ENCODE peak calls at places on chromosomes 1 and 21, in ten cellular contexts. R is cardiac muscle cell; M is endothelial cell; P is GM12865; G is CD4-positive, alpha-beta T cell; O is HepG2; E is brain microvascular endothelial cell; W is lung; F is epithelial cell of esophagus; X is psoas muscle. S is an unnamed sample.

GRCh38 chr1:39380036-39380435 is 111.4 kb upstream of the BMP8A start:
- DNase-seq in R (no peak), M (no peak), P (no peak), G (no peak), O (no peak), E (no peak), W (no peak), F (no peak), X (no peak), S (no peak)

GRCh38 chr1:244209955-244210354 is 158.9 kb downstream of the ZBTB18 start:
- DNase-seq in R (no peak), M (no peak), P (no peak), G (no peak), O (no peak), E (no peak), W (no peak), F (no peak), X (no peak), S (no peak)

GRCh38 chr1:176193023-176193422 is 14.1 kb downstream of the COP1 start:
- DNase-seq in R (no peak), M (no peak), P (peak), G (no peak), O (no peak), E (no peak), W (no peak), F (no peak), X (no peak), S (no peak)

GRCh38 chr1:53470155-53470554 is 11.0 kb downstream of the DMRTB1 start:
- DNase-seq in R (peak), M (peak), P (no peak), G (no peak), O (peak), E (peak), W (peak), F (peak), X (peak), S (no peak)

GRCh38 chr21:44568667-44569556 is 4.6 kb upstream of the KRTAP10-4 start:
- DNase-seq in R (no peak), M (no peak), P (no peak), G (no peak), O (no peak), E (no peak), W (no peak), F (no peak), X (no peak), S (no peak)

GRCh38 chr1:68725353-68725752 is 228.5 kb upstream of the DEPDC1 start:
- DNase-seq in R (peak), M (no peak), P (no peak), G (no peak), O (no peak), E (no peak), W (no peak), F (peak), X (no peak), S (no peak)

GRCh38 chr1:221987860-221988520 is 246.1 kb upstream of the DUSP10 start:
- DNase-seq in R (no peak), M (no peak), P (no peak), G (no peak), O (peak), E (peak), W (no peak), F (peak), X (no peak), S (no peak)

GRCh38 chr1:186498695-186499389 is 37.9 kb upstream of the PDC start:
- DNase-seq in R (no peak), M (no peak), P (no peak), G (no peak), O (no peak), E (peak), W (no peak), F (peak), X (no peak), S (no peak)

GRCh38 chr1:18618546-18619466 is 11.8 kb upstream of the PAX7 start:
- DNase-seq in R (no peak), M (no peak), P (no peak), G (no peak), O (peak), E (no peak), W (no peak), F (peak), X (no peak), S (no peak)

GRCh38 chr1:33094971-33095604 is 14.1 kb downstream of the AZIN2 start:
- DNase-seq in R (peak), M (peak), P (peak), G (no peak), O (peak), E (peak), W (peak), F (peak), X (no peak), S (no peak)

GRCh38 chr1:114122891-114123621 is 30.6 kb downstream of the SYT6 start:
- DNase-seq in R (peak), M (no peak), P (no peak), G (no peak), O (no peak), E (peak), W (no peak), F (peak), X (no peak), S (no peak)

GRCh38 chr1:31020007-31020790 is 45.3 kb downstream of the PUM1 start:
- DNase-seq in R (no peak), M (no peak), P (no peak), G (no peak), O (no peak), E (no peak), W (no peak), F (no peak), X (no peak), S (no peak)

GRCh38 chr1:226995064-226995965 is 55.2 kb downstream of the COQ8A start:
- DNase-seq in R (no peak), M (no peak), P (peak), G (no peak), O (no peak), E (no peak), W (no peak), F (no peak), X (peak), S (peak)

GRCh38 chr1:109535481-109535880 is 4.2 kb upstream of the GPR61 start:
- DNase-seq in R (no peak), M (no peak), P (no peak), G (no peak), O (no peak), E (no peak), W (no peak), F (no peak), X (peak), S (no peak)

GRCh38 chr1:85611856-85612255 is 31.3 kb downstream of the CCN1 start:
- DNase-seq in R (peak), M (no peak), P (no peak), G (no peak), O (peak), E (peak), W (peak), F (peak), X (peak), S (no peak)

DNA sequence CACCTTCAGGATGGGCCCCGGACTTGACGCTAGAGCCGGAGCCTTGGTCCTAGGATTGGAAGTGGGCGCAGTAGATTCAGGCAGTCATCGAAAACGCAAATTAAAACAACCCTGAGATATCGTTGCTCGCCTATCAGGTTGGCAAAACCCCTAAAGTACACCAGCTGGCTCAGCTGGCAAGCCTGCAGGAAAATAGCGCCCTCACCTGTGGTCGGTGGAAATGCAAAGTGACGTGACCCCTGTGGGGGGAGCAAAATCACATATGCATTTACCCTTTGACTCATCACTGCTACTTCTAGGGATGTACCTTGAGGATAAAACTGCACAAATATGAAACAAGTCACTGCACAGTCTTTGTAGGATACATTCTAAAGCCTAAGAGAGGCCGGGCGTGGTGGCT is 170.3 kb upstream of the TMEM51 start:
- DNase-seq in R (no peak), M (no peak), P (no peak), G (no peak), O (no peak), E (no peak), W (no peak), F (no peak), X (no peak), S (no peak)
- TF ChIP-seq CTCF in R (no peak), M (peak), P (peak), G (no peak), O (peak), E (peak), W (no peak), F (no peak), X (no peak), S (no peak)

GRCh38 chr1:61013953-61014667 is 68.3 kb upstream of the NFIA start:
- DNase-seq in R (no peak), M (no peak), P (no peak), G (no peak), O (no peak), E (no peak), W (no peak), F (no peak), X (no peak), S (no peak)
- TF ChIP-seq CTCF in R (no peak), M (no peak), P (no peak), G (no peak), O (no peak), E (no peak), W (no peak), F (no peak), X (no peak), S (no peak)

GRCh38 chr1:27522860-27523665 is 33.1 kb upstream of the WASF2 start:
- DNase-seq in R (peak), M (peak), P (no peak), G (peak), O (peak), E (no peak), W (no peak), F (no peak), X (peak), S (no peak)

GRCh38 chr1:27521336-27522147 is 31.6 kb upstream of the WASF2 start:
- DNase-seq in R (no peak), M (no peak), P (no peak), G (peak), O (no peak), E (no peak), W (no peak), F (no peak), X (no peak), S (no peak)

GRCh38 chr1:27520651-27521050 is 30.7 kb upstream of the WASF2 start:
- DNase-seq in R (no peak), M (no peak), P (no peak), G (no peak), O (peak), E (no peak), W (no peak), F (no peak), X (no peak), S (no peak)

GRCh38 chr1:27523666-27524020 is 33.7 kb upstream of the WASF2 start:
- DNase-seq in R (no peak), M (no peak), P (no peak), G (no peak), O (no peak), E (no peak), W (no peak), F (no peak), X (no peak), S (no peak)

GRCh38 chr1:27522148-27522859 is 32.3 kb upstream of the WASF2 start:
- DNase-seq in R (no peak), M (no peak), P (no peak), G (peak), O (peak), E (no peak), W (no peak), F (peak), X (peak), S (no peak)
- TF ChIP-seq CTCF in R (no peak), M (no peak), P (no peak), G (no peak), O (no peak), E (no peak), W (no peak), F (peak), X (no peak), S (no peak)

GRCh38 chr1:190084552-190084951 is 393.1 kb downstream of the BRINP3 start:
- DNase-seq in R (peak), M (no peak), P (peak), G (no peak), O (peak), E (no peak), W (no peak), F (no peak), X (no peak), S (no peak)
- TF ChIP-seq CTCF in R (peak), M (peak), P (peak), G (no peak), O (peak), E (peak), W (no peak), F (no peak), X (no peak), S (no peak)

GRCh38 chr1:13784971-13785370 is 85.0 kb downstream of the PRDM2 start:
- DNase-seq in R (no peak), M (no peak), P (no peak), G (no peak), O (no peak), E (no peak), W (no peak), F (no peak), X (no peak), S (no peak)

GRCh38 chr1:13790290-13791035 is 90.5 kb downstream of the PRDM2 start:
- DNase-seq in R (no peak), M (no peak), P (no peak), G (no peak), O (no peak), E (no peak), W (no peak), F (no peak), X (no peak), S (no peak)

GRCh38 chr1:13792429-13792828 is 92.4 kb downstream of the PRDM2 start:
- DNase-seq in R (no peak), M (no peak), P (no peak), G (no peak), O (no peak), E (peak), W (no peak), F (peak), X (no peak), S (no peak)

GRCh38 chr1:13786541-13786940 is 86.6 kb downstream of the PRDM2 start:
- DNase-seq in R (no peak), M (no peak), P (no peak), G (no peak), O (no peak), E (no peak), W (no peak), F (no peak), X (no peak), S (no peak)

DNA sequence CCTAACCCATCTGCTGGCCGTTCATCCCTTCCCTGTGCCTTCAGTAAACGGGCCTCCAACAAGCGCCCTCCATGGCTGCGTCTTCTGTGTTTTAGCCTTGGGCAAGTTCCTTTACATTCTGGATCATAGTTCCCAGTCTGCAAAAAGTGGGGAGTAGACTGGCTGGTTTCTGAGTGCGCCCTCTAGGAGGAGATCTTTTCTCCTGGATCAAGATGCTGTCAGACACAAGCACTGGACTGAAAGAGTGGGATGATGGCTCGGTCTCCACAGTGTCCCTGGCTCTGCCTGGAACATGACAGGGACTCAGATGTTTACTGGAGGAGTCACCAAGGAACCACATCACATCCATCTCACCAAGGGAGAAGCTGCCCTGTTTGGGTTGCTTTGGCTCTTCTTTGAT is 88.8 kb downstream of the PRDM2 start:
- DNase-seq in R (no peak), M (no peak), P (no peak), G (no peak), O (no peak), E (no peak), W (no peak), F (no peak), X (no peak), S (no peak)
- TF ChIP-seq CTCF in R (no peak), M (no peak), P (no peak), G (no peak), O (no peak), E (peak), W (no peak), F (no peak), X (no peak), S (no peak)

GRCh38 chr1:153775432-153776311 is 465 bp downstream of the SLC27A3 start:
- DNase-seq in R (peak), M (peak), P (peak), G (peak), O (no peak), E (peak), W (peak), F (peak), X (peak), S (peak)
- TF ChIP-seq CTCF in R (no peak), M (no peak), P (no peak), G (no peak), O (peak), E (no peak), W (no peak), F (no peak), X (no peak), S (no peak)

GRCh38 chr1:172671591-172671990 is 12.7 kb downstream of the FASLG start:
- DNase-seq in R (no peak), M (no peak), P (no peak), G (no peak), O (no peak), E (no peak), W (no peak), F (peak), X (no peak), S (no peak)

GRCh38 chr1:172668097-172668496 is 9.2 kb downstream of the FASLG start:
- DNase-seq in R (no peak), M (no peak), P (no peak), G (no peak), O (no peak), E (no peak), W (no peak), F (no peak), X (no peak), S (no peak)

GRCh38 chr1:172670791-172671190 is 11.9 kb downstream of the FASLG start:
- DNase-seq in R (no peak), M (no peak), P (peak), G (no peak), O (no peak), E (no peak), W (no peak), F (no peak), X (no peak), S (no peak)

GRCh38 chr1:172669011-172669410 is 10.1 kb downstream of the FASLG start:
- DNase-seq in R (no peak), M (no peak), P (no peak), G (no peak), O (no peak), E (no peak), W (no peak), F (no peak), X (no peak), S (no peak)

DNA sequence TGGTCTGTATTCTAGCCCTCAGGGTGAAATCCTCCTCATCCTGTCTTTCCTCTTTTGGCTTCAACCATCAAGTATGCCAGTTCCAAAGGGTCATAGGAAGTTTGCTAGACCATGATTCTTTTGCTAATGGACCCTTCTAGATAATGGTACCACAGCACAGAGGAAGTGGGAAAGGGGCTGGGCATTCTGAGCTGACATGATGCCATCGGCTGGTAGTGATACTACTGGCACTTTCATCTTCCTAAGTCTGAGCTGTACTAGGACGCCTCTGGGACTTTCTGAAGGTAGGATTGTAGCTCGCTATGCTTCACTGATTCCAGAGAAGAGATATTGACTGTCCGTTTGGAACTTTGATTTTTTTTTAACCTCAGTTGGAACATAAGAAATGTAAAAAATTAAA is 11.4 kb downstream of the FASLG start:
- DNase-seq in R (no peak), M (no peak), P (peak), G (no peak), O (no peak), E (no peak), W (no peak), F (no peak), X (no peak), S (no peak)
- TF ChIP-seq CTCF in R (no peak), M (no peak), P (no peak), G (no peak), O (no peak), E (no peak), W (no peak), F (no peak), X (no peak), S (no peak)

GRCh38 chr1:229874150-229874549 is 192.9 kb upstream of the GALNT2 start:
- DNase-seq in R (no peak), M (no peak), P (no peak), G (no peak), O (no peak), E (no peak), W (no peak), F (peak), X (no peak), S (no peak)

GRCh38 chr1:229874609-229875008 is 192.4 kb upstream of the GALNT2 start:
- DNase-seq in R (no peak), M (no peak), P (no peak), G (no peak), O (no peak), E (no peak), W (no peak), F (no peak), X (no peak), S (no peak)

GRCh38 chr1:229879746-229880145 is 187.3 kb upstream of the GALNT2 start:
- DNase-seq in R (no peak), M (no peak), P (no peak), G (no peak), O (no peak), E (no peak), W (no peak), F (no peak), X (no peak), S (no peak)

GRCh38 chr1:229871078-229871676 is 195.9 kb upstream of the GALNT2 start:
- DNase-seq in R (no peak), M (no peak), P (no peak), G (no peak), O (no peak), E (no peak), W (no peak), F (no peak), X (no peak), S (no peak)

GRCh38 chr1:229875086-229875485 is 192.0 kb upstream of the GALNT2 start:
- DNase-seq in R (no peak), M (no peak), P (no peak), G (no peak), O (no peak), E (no peak), W (no peak), F (no peak), X (no peak), S (no peak)
- TF ChIP-seq CTCF in R (no peak), M (no peak), P (no peak), G (no peak), O (no peak), E (no peak), W (no peak), F (no peak), X (no peak), S (no peak)

GRCh38 chr1:78607334-78607927 is 12.8 kb upstream of the IFI44L start:
- DNase-seq in R (peak), M (no peak), P (peak), G (no peak), O (no peak), E (no peak), W (no peak), F (peak), X (no peak), S (peak)
- TF ChIP-seq CTCF in R (peak), M (peak), P (peak), G (no peak), O (no peak), E (peak), W (no peak), F (peak), X (peak), S (peak)

GRCh38 chr1:211761400-211761799 is 69.2 kb downstream of the LPGAT1 start:
- DNase-seq in R (no peak), M (no peak), P (no peak), G (no peak), O (no peak), E (no peak), W (no peak), F (peak), X (no peak), S (no peak)
- TF ChIP-seq CTCF in R (no peak), M (no peak), P (no peak), G (no peak), O (no peak), E (no peak), W (no peak), F (no peak), X (no peak), S (no peak)